ENCODE peak calls at places on chromosomes 5 and 9, in nine cellular contexts. R is prostate gland; F is aorta; X is AG04450; T is CD4-positive, alpha-beta T cell; B is upper lobe of right lung; C is tibial artery; Z is psoas muscle; I is right cardiac atrium. V is an unnamed sample. For H3K9me3 and H3K27me3, the result is how much of the 10 kb centered on the place peaks cover.

GRCh38 chr5:91095321-91095720 is 287.8 kb downstream of the ARRDC3 start:
- DNase-seq in R (no peak), F (no peak), X (no peak), T (no peak), B (no peak), C (no peak), Z (no peak), I (no peak), V (no peak)

GRCh38 chr9:72807765-72808445 is 144.9 kb downstream of the ALDH1A1 start:
- DNase-seq in R (no peak), F (no peak), X (no peak), T (no peak), B (no peak), C (no peak), Z (no peak), I (no peak), V (no peak)

GRCh38 chr5:167906209-167906853 is 385.1 kb upstream of the WWC1 start:
- DNase-seq in R (no peak), F (no peak), X (no peak), T (no peak), B (no peak), C (no peak), Z (no peak), I (no peak), V (no peak)

GRCh38 chr5:143638654-143639053 is 173.3 kb upstream of the HMHB1 start:
- DNase-seq in R (no peak), F (no peak), X (no peak), T (no peak), B (no peak), C (no peak), Z (no peak), I (no peak), V (no peak)

GRCh38 chr9:28808042-28808441 is 1234.8 kb upstream of the C9orf72 start:
- DNase-seq in R (no peak), F (no peak), X (no peak), T (no peak), B (no peak), C (no peak), Z (no peak), I (no peak), V (no peak)

GRCh38 chr5:75049581-75050274 is 2.6 kb downstream of the GCNT4 start:
- DNase-seq in R (peak), F (no peak), X (no peak), T (peak), B (no peak), C (peak), Z (no peak), I (peak), V (peak)

GRCh38 chr5:73911761-73912393 is 285.9 kb downstream of the ARHGEF28 start:
- DNase-seq in R (no peak), F (no peak), X (no peak), T (no peak), B (no peak), C (no peak), Z (no peak), I (no peak), V (no peak)

GRCh38 chr5:139492700-139493192 is 10.2 kb upstream of the STING1 start:
- DNase-seq in R (no peak), F (no peak), X (no peak), T (no peak), B (no peak), C (no peak), Z (no peak), I (no peak), V (no peak)

GRCh38 chr9:136306691-136307208 is 2.9 kb upstream of the CCDC187 start:
- DNase-seq in R (no peak), F (no peak), X (no peak), T (no peak), B (no peak), C (no peak), Z (no peak), I (peak), V (no peak)

GRCh38 chr5:74392698-74393431 is 247.7 kb downstream of the ENC1 start:
- DNase-seq in R (no peak), F (no peak), X (no peak), T (no peak), B (no peak), C (no peak), Z (no peak), I (no peak), V (no peak)

GRCh38 chr5:36734422-36734821 is 128.0 kb downstream of the SLC1A3 start:
- DNase-seq in R (peak), F (no peak), X (no peak), T (no peak), B (no peak), C (no peak), Z (no peak), I (no peak), V (no peak)

GRCh38 chr5:18220631-18221030 is 586.4 kb downstream of the TAF11L14 start:
- DNase-seq in R (no peak), F (no peak), X (no peak), T (no peak), B (no peak), C (no peak), Z (no peak), I (no peak), V (no peak)

GRCh38 chr5:157999696-158000095 is 140.8 kb upstream of the CLINT1 start:
- DNase-seq in R (no peak), F (no peak), X (no peak), T (no peak), B (no peak), C (no peak), Z (no peak), I (no peak), V (no peak)

GRCh38 chr5:139903805-139904565 is 108.4 kb downstream of the PSD2 start:
- DNase-seq in R (peak), F (no peak), X (no peak), T (no peak), B (peak), C (no peak), Z (peak), I (peak), V (no peak)

DNA sequence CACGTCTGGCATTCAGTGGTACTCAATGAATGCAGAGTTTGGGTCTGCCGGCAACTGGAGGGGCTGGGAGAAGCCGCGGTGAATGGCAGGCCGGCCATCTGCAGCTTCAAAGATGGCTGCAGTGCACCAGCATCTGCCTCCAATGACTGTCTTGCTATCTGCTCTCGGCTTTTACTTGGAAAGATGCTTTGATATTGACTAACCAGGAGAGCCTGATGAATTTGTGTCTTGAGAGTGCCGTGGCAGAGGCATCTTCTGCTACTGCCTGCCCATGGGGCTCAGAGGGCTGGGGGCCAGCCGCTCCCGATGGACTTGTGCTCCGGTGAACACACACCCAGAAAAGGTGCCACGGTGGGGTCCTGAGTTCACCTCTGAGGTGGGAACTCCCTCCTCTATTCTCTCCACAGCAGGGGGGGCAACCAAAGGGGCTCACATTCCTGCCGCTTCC is 164.5 kb downstream of the COL23A1 start:
- DNase-seq in R (no peak), F (peak), X (no peak), T (no peak), B (no peak), C (no peak), Z (no peak), I (no peak), V (no peak)
- H3K9me3 ChIP-seq in R (under half), F (under half), X (half or more), T (under half), B (under half), C (under half), Z (under half), I (under half), V (under half)

GRCh38 chr5:108579236-108579635 is 168.5 kb upstream of the FER start:
- DNase-seq in R (no peak), F (no peak), X (no peak), T (no peak), B (no peak), C (no peak), Z (no peak), I (no peak), V (no peak)
- H3K27ac ChIP-seq in R (no peak), F (no peak), X (no peak), T (no peak), B (no peak), C (no peak), Z (no peak), I (no peak), V (no peak)

GRCh38 chr9:107592439-107592838 is 102.9 kb upstream of the KLF4 start:
- DNase-seq in R (no peak), F (no peak), X (no peak), T (no peak), B (no peak), C (no peak), Z (no peak), I (no peak), V (no peak)
- H3K27me3 ChIP-seq in R (under half), F (under half), X (under half), T (under half), B (under half), C (under half), Z (under half), I (under half), V (under half)

GRCh38 chr5:153187503-153187902 is 303.0 kb upstream of the GRIA1 start:
- DNase-seq in R (no peak), F (no peak), X (no peak), T (no peak), B (no peak), C (no peak), Z (no peak), I (no peak), V (no peak)
- H3K9me3 ChIP-seq in R (under half), F (under half), X (under half), T (under half), B (under half), C (under half), Z (under half), I (under half), V (under half)

GRCh38 chr9:83800236-83801033 is 17.1 kb downstream of the GKAP1 start:
- DNase-seq in R (no peak), F (no peak), X (no peak), T (no peak), B (no peak), C (no peak), Z (no peak), I (no peak), V (no peak)
- H3K27ac ChIP-seq in R (no peak), F (no peak), X (no peak), T (no peak), B (no peak), C (no peak), Z (no peak), I (no peak), V (no peak)

GRCh38 chr9:124187311-124187710 is 70.4 kb upstream of the NEK6 start:
- DNase-seq in R (no peak), F (peak), X (no peak), T (no peak), B (no peak), C (no peak), Z (no peak), I (no peak), V (no peak)
- H3K27me3 ChIP-seq in R (under half), F (under half), X (under half), T (under half), B (under half), C (under half), Z (under half), I (under half), V (half or more)